ENCODE peak calls at places on chromosomes 13 and 19, in four cellular contexts. L, R, I and M are unnamed samples.

GRCh38 chr13:25371158-25371557 is 616 bp upstream of the ATP8A2 start:
- DNase-seq in L (no peak), R (no peak), I (no peak), M (no peak)

GRCh38 chr19:29694669-29695627 is 20.1 kb downstream of the C19orf12 start:
- DNase-seq in L (peak), R (peak), I (peak), M (peak)

GRCh38 chr13:78609464-78610205 is 6.3 kb upstream of the POU4F1 start:
- DNase-seq in L (no peak), R (no peak), I (no peak), M (no peak)

GRCh38 chr13:23572836-23573235 is 2.6 kb downstream of the TNFRSF19 start:
- DNase-seq in L (no peak), R (no peak), I (no peak), M (no peak)

GRCh38 chr19:18386543-18387251 is 739 bp downstream of the GDF15 start:
- DNase-seq in L (no peak), R (no peak), I (peak), M (no peak)

GRCh38 chr19:39740395-39740794 is 2.6 kb upstream of the CLC start:
- DNase-seq in L (no peak), R (no peak), I (no peak), M (no peak)

GRCh38 chr13:112246731-112247470 is 129.3 kb upstream of the SPACA7 start:
- DNase-seq in L (no peak), R (no peak), I (no peak), M (no peak)

GRCh38 chr13:109256866-109257760 is 529.3 kb downstream of the IRS2 start:
- DNase-seq in L (no peak), R (no peak), I (peak), M (no peak)

GRCh38 chr13:113777311-113778260 is 18.6 kb downstream of the TMEM255B start:
- DNase-seq in L (no peak), R (no peak), I (no peak), M (no peak)

GRCh38 chr13:81304121-81304659 is 963.3 kb upstream of the SPRY2 start:
- DNase-seq in L (no peak), R (no peak), I (no peak), M (no peak)

GRCh38 chr13:40966298-40966697 is 52.8 kb downstream of the ELF1 start:
- DNase-seq in L (no peak), R (no peak), I (no peak), M (no peak)

GRCh38 chr19:40394816-40395210 is 4.8 kb upstream of the HIPK4 start:
- DNase-seq in L (no peak), R (no peak), I (no peak), M (no peak)

GRCh38 chr19:31555634-31556215 is 206.5 kb upstream of the TSHZ3 start:
- DNase-seq in L (no peak), R (no peak), I (no peak), M (no peak)

GRCh38 chr19:17292301-17293074 is 10.7 kb downstream of the ABHD8 start:
- DNase-seq in L (peak), R (peak), I (peak), M (peak)

GRCh38 chr19:10761443-10762242 is 43.8 kb downstream of the DNM2 start:
- DNase-seq in L (no peak), R (no peak), I (no peak), M (no peak)

GRCh38 chr19:46124638-46125115 is at the start of gene IGFL3:
- DNase-seq in L (no peak), R (no peak), I (no peak), M (no peak)

GRCh38 chr19:40596608-40597328 is 4.4 kb upstream of the LTBP4 start:
- DNase-seq in L (no peak), R (peak), I (peak), M (no peak)

GRCh38 chr19:56637976-56638555 is 4.9 kb upstream of the SMIM17 start:
- DNase-seq in L (no peak), R (peak), I (peak), M (peak)

GRCh38 chr19:39969266-39969665 is 1.7 kb upstream of the PSMC4 start:
- DNase-seq in L (no peak), R (no peak), I (no peak), M (no peak)

GRCh38 chr13:71618154-71618553 is 248.8 kb downstream of the DACH1 start:
- DNase-seq in L (no peak), R (no peak), I (no peak), M (no peak)

GRCh38 chr13:44810067-44810840 is 179.0 kb downstream of the NUFIP1 start:
- DNase-seq in L (no peak), R (no peak), I (no peak), M (no peak)

GRCh38 chr19:7265963-7266362 is 28.3 kb downstream of the INSR start:
- DNase-seq in L (no peak), R (no peak), I (no peak), M (no peak)

GRCh38 chr19:12260236-12260635 is 34.4 kb downstream of the ZNF44 start:
- DNase-seq in L (no peak), R (no peak), I (no peak), M (no peak)

GRCh38 chr19:13050274-13050673 is 52.4 kb downstream of the LYL1 start:
- DNase-seq in L (no peak), R (no peak), I (no peak), M (no peak)

GRCh38 chr19:46608581-46609345 is 7.6 kb downstream of the CALM3 start:
- DNase-seq in L (no peak), R (peak), I (peak), M (no peak)

GRCh38 chr13:93108111-93108581 is 118.5 kb upstream of the GPC6 start:
- DNase-seq in L (no peak), R (no peak), I (no peak), M (no peak)

GRCh38 chr13:50425772-50426171 is 410.5 kb downstream of the KCNRG start:
- DNase-seq in L (no peak), R (no peak), I (no peak), M (peak)

GRCh38 chr19:54928299-54928698 is 19.0 kb downstream of the NLRP7 start:
- DNase-seq in L (no peak), R (no peak), I (no peak), M (no peak)

GRCh38 chr13:82803341-82803740 is 1078.9 kb downstream of the SLITRK1 start:
- DNase-seq in L (no peak), R (no peak), I (no peak), M (no peak)